ENCODE peak calls at places on chromosomes 4 and X, in seven cellular contexts. E is GM23338, C is foreskin melanocyte, W is DMS53, J is SIG-M5, M is ELR, L is pons. I is an unnamed sample.

GRCh38 chrX:12058087-12058486 is 80.2 kb upstream of the FRMPD4 start:
- DNase-seq in E (no peak), M (no peak), C (no peak), W (no peak), J (no peak), L (no peak), I (no peak)

GRCh38 chr4:168765726-168766125 is 244.3 kb downstream of the CBR4 start:
- DNase-seq in C (no peak), W (no peak), L (no peak), M (peak; percentile 28), J (no peak), E (no peak), I (no peak)

GRCh38 chrX:116749943-116750342 is 287.2 kb upstream of the CT83 start:
- DNase-seq in J (no peak), M (peak; percentile 13), W (no peak), C (no peak), E (no peak), L (no peak), I (no peak)

GRCh38 chr4:127579821-127580220 is 52.9 kb upstream of the INTU start:
- DNase-seq in W (no peak), E (no peak), M (no peak), C (no peak), L (no peak), J (no peak), I (no peak)

GRCh38 chr4:93199492-93199891 is 629.1 kb upstream of the ATOH1 start:
- DNase-seq in L (peak; percentile 58), M (peak; percentile 6), W (peak; percentile 74), J (no peak), E (peak; percentile 89), C (peak; percentile 52), I (peak; percentile 75)

GRCh38 chr4:55931833-55932232 is 16.9 kb upstream of the CEP135 start:
- DNase-seq in E (no peak), M (peak; percentile 41), L (no peak), W (no peak), J (no peak), C (no peak), I (no peak)

GRCh38 chrX:22652596-22652995 is 347.2 kb upstream of the DDX53 start:
- DNase-seq in W (peak; percentile 52), E (peak; percentile 59), L (peak; percentile 26), J (no peak), C (peak; percentile 82), M (peak; percentile 18), I (peak; percentile 67)

GRCh38 chr4:82017680-82018079 is 356.1 kb downstream of the HNRNPD start:
- DNase-seq in L (no peak), M (peak; percentile 22), C (peak; percentile 18), J (no peak), W (peak; percentile 32), E (peak; percentile 72), I (peak; percentile 48)

GRCh38 chr4:139768913-139769312 is 103.3 kb downstream of the MGST2 start:
- DNase-seq in W (peak; percentile 56), M (peak; percentile 18), E (peak; percentile 71), C (no peak), L (no peak), J (no peak), I (peak; percentile 72)

GRCh38 chr4:153517159-153517558 is 51.0 kb downstream of the TMEM131L start:
- DNase-seq in W (no peak), M (no peak), E (no peak), C (no peak), L (no peak), J (no peak), I (no peak)

GRCh38 chr4:142274137-142274536 is 572.0 kb downstream of the INPP4B start:
- DNase-seq in L (no peak), W (no peak), J (no peak), C (no peak), M (peak; percentile 79), E (no peak), I (no peak)

GRCh38 chr4:21692211-21692610 is 256.4 kb downstream of the KCNIP4 start:
- DNase-seq in J (no peak), L (no peak), M (no peak), E (no peak), C (no peak), W (no peak), I (no peak)

GRCh38 chr4:173038192-173038896 is 130.3 kb upstream of the GALNT7 start:
- DNase-seq in C (no peak), J (no peak), M (no peak), W (peak; percentile 37), E (peak; percentile 19), L (no peak), I (no peak)

GRCh38 chrX:46573331-46573895 is at the start of gene CHST7:
- DNase-seq in W (peak; percentile 84), M (peak; percentile 75), L (peak; percentile 48), C (peak; percentile 52), J (no peak), E (peak; percentile 76), I (peak; percentile 85)

GRCh38 chr4:107747748-107748486 is 27.9 kb upstream of the PAPSS1 start:
- DNase-seq in E (no peak), M (no peak), J (no peak), L (no peak), W (peak; percentile 63), C (no peak), I (no peak)

GRCh38 chr4:147078362-147078761 is 132.7 kb upstream of the TTC29 start:
- DNase-seq in M (no peak), J (no peak), E (no peak), W (no peak), C (no peak), L (no peak), I (no peak)

GRCh38 chrX:3066555-3066954 is 25.3 kb downstream of the ARSF start:
- DNase-seq in W (no peak), E (peak; percentile 3), L (peak; percentile 2), M (no peak), C (no peak), J (no peak), I (no peak)

GRCh38 chr4:161208564-161208963 is 955.2 kb downstream of the FSTL5 start:
- DNase-seq in C (no peak), W (no peak), M (no peak), J (no peak), L (no peak), E (no peak), I (no peak)

I was measured in endodermal cell.